ENCODE peak calls at places on chromosomes 6 and 20, in nine cellular contexts. B is Peyer's patch, Z is brain microvascular endothelial cell, Q is endodermal cell, T is HFFc6, N is kidney, P is HCT116, V is fibroblast of lung, Y is fibroblast of mammary gland. A is an unnamed sample.

GRCh38 chr6:161088676-161089328 is 97.2 kb downstream of the MAP3K4 start:
- DNase-seq in B (no peak), Z (no peak), Q (no peak), T (peak), N (no peak), P (no peak), V (peak), Y (no peak), A (no peak)

GRCh38 chr20:44079968-44080560 is 106.9 kb downstream of the JPH2 start:
- DNase-seq in B (peak), Z (peak), Q (no peak), T (no peak), N (no peak), P (no peak), V (peak), Y (no peak), A (no peak)

GRCh38 chr20:48845000-48845399 is 17.2 kb upstream of the PREX1 start:
- DNase-seq in B (no peak), Z (no peak), Q (no peak), T (no peak), N (no peak), P (no peak), V (no peak), Y (peak), A (no peak)

GRCh38 chr20:19473894-19474293 is 261.5 kb downstream of the SLC24A3 start:
- DNase-seq in B (no peak), Z (no peak), Q (no peak), T (no peak), N (no peak), P (no peak), V (no peak), Y (no peak), A (no peak)

GRCh38 chr6:111972714-111973678 is 80.9 kb upstream of the CCN6 start:
- DNase-seq in B (peak), Z (peak), Q (peak), T (peak), N (peak), P (no peak), V (peak), Y (peak), A (no peak)

GRCh38 chr6:118776607-118777549 is 117.1 kb upstream of the ASF1A start:
- DNase-seq in B (peak), Z (peak), Q (peak), T (peak), N (no peak), P (peak), V (peak), Y (peak), A (no peak)

GRCh38 chr20:25761596-25761995 is 64.9 kb upstream of the ZNF337 start:
- DNase-seq in B (no peak), Z (no peak), Q (no peak), T (no peak), N (no peak), P (no peak), V (no peak), Y (no peak), A (no peak)

GRCh38 chr6:108556864-108557493 is 3.7 kb upstream of the FOXO3 start:
- DNase-seq in B (no peak), Z (no peak), Q (no peak), T (peak), N (peak), P (no peak), V (peak), Y (no peak), A (no peak)

GRCh38 chr6:136284909-136285308 is 4.7 kb downstream of the BCLAF1 start:
- DNase-seq in B (no peak), Z (no peak), Q (no peak), T (peak), N (no peak), P (no peak), V (peak), Y (peak), A (no peak)

GRCh38 chr6:157518399-157519250 is 137.6 kb downstream of the ZDHHC14 start:
- DNase-seq in B (no peak), Z (no peak), Q (peak), T (peak), N (no peak), P (peak), V (no peak), Y (no peak), A (no peak)

DNA sequence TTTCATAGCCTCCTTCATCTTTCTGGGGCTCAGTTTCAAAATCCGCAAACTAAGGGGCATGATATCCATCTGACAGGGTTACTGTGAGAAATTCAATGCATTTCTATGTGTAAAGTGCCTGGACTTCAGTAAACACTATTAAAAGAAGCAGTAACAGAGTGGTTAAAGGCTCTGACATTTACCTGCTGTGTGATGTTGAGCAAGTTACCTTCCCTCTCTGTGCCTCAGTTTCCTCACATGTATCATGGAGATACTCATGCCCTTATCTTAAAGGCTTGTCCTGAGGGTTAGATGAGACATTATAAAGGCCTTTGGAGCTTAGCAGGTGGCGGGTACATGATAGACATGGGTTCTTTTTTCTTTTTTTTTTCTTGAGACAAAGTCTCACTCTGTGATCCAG is 46.8 kb downstream of the EYA2 start:
- DNase-seq in B (no peak), Z (no peak), Q (no peak), T (no peak), N (no peak), P (no peak), V (no peak), Y (no peak), A (no peak)
- TF ChIP-seq CTCF in B (no peak), Z (no peak), Q (no peak), T (no peak), N (no peak), P (no peak), V (no peak), Y (no peak), A (no peak)

GRCh38 chr6:29414588-29414987 is at the start of gene OR12D1:
- DNase-seq in B (no peak), Z (no peak), Q (no peak), T (no peak), N (no peak), P (peak), V (no peak), Y (no peak), A (no peak)
- TF ChIP-seq CTCF in B (no peak), Z (peak), Q (peak), T (no peak), N (no peak), P (peak), V (no peak), Y (no peak), A (peak)

DNA sequence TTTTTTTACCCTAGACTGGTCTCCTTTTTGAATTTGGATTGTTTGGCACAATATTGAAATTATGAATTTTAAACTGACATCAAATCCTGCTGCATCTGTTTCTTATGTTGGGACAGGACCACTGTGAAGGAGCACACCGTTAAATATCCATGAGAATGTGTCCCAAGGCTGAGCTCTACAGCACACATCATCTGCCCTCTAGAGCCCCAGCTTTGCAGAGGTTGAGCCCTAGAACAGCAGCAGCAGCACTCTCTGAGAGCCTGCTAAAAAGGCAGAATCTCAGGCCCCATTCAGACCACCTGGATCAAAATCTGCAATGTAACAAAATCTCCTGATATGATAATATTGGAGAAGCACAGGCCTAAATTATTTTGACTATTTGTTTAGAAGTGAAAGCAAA is 192.1 kb upstream of the CCN2 start:
- DNase-seq in B (no peak), Z (no peak), Q (peak), T (no peak), N (no peak), P (no peak), V (no peak), Y (no peak), A (no peak)
- TF ChIP-seq CTCF in B (no peak), Z (no peak), Q (no peak), T (no peak), N (no peak), P (no peak), V (no peak), Y (no peak), A (no peak)

DNA sequence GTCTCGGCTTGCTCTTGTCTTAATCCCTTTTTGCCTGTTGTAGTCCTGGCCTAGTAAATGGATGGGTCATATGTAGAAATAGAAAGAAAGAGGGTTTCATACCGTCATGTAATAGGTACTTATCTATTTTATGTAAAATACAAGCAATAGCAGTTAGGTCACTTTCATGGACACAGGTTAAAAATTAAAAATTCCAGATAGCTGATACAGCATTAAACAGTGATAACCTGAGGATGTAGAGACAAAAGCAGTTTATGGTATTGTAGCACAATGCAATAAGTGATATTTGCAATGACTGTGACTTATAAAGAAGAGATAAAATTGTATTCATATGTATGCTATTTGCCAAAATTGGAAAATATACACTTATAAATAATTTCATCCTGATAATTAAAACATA is 96.9 kb downstream of the CCDC170 start:
- DNase-seq in B (no peak), Z (no peak), Q (no peak), T (no peak), N (no peak), P (no peak), V (no peak), Y (no peak), A (no peak)
- TF ChIP-seq CTCF in B (no peak), Z (no peak), Q (no peak), T (no peak), N (no peak), P (no peak), V (no peak), Y (no peak), A (no peak)

GRCh38 chr20:34475979-34476736 is 40.1 kb upstream of the DYNLRB1 start:
- DNase-seq in B (peak), Z (no peak), Q (peak), T (no peak), N (peak), P (no peak), V (peak), Y (peak), A (no peak)
- TF ChIP-seq CTCF in B (peak), Z (peak), Q (peak), T (peak), N (peak), P (no peak), V (peak), Y (peak), A (peak)

GRCh38 chr20:32619586-32619985 is 34.5 kb upstream of the NOL4L start:
- DNase-seq in B (no peak), Z (no peak), Q (peak), T (no peak), N (no peak), P (no peak), V (no peak), Y (no peak), A (no peak)
- TF ChIP-seq CTCF in B (no peak), Z (no peak), Q (no peak), T (no peak), N (no peak), P (no peak), V (no peak), Y (no peak), A (no peak)

DNA sequence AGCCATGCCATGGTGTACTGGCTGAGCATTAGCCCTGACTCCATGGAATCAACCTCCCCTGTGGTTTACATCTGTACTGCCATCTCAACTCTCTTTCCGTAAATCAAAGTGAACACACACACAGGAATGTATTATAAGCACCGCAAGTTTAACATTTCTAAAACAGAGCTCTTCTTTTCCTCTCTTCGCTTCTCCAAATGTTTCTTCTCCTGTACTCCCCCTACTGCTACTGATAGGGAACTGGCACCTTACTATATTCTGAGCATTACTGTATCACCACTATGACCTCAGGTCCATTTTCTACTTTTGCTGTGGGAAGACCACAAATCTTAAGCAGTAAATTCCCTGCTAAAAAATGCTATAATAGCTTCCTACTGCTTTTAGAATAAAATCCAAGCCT is 101.2 kb downstream of the NUS1 start:
- DNase-seq in B (no peak), Z (no peak), Q (no peak), T (no peak), N (no peak), P (no peak), V (peak), Y (peak), A (no peak)
- TF ChIP-seq CTCF in B (no peak), Z (peak), Q (peak), T (no peak), N (no peak), P (peak), V (peak), Y (peak), A (peak)